ENCODE peak calls at places on chromosomes 13 and 19, in ten cellular contexts. One of them, this sample, is unnamed.

GRCh38 chr19:50798943-50799851 is 9.0 kb downstream of the ACP4 start:
- DNase-seq in CD8-positive, alpha-beta T cell: no peak
- DNase-seq in progenitor cell of endocrine pancreas: no peak
- DNase-seq in pancreas: no peak
- DNase-seq in T-helper 9 cell: no peak
- DNase-seq in aorta: no peak
- DNase-seq in NCI-H2107: no peak
- DNase-seq in sciatic nerve: no peak
- DNase-seq in stimulated activated CD4-positive, alpha-beta T cell treated with anti-CD3 and anti-CD28 coated beads, TNF-alpha, amount 100 ng/mL, for 1 hour: no peak
- DNase-seq in activated T-cell treated with anti-CD3 and anti-CD28 coated beads, Interleukin-2, amount 50 U/mL, for 72 hours: no peak
- DNase-seq in this sample: peak

GRCh38 chr19:14363203-14364097 is 17.8 kb upstream of the ADGRE5 start:
- DNase-seq in progenitor cell of endocrine pancreas: peak
- DNase-seq in NCI-H2107: no peak
- DNase-seq in aorta: peak
- DNase-seq in T-helper 9 cell: peak
- DNase-seq in CD8-positive, alpha-beta T cell: peak
- DNase-seq in stimulated activated CD4-positive, alpha-beta T cell treated with anti-CD3 and anti-CD28 coated beads, TNF-alpha, amount 100 ng/mL, for 1 hour: no peak
- DNase-seq in activated T-cell treated with anti-CD3 and anti-CD28 coated beads, Interleukin-2, amount 50 U/mL, for 72 hours: peak
- DNase-seq in sciatic nerve: peak
- DNase-seq in pancreas: peak
- DNase-seq in this sample: peak

GRCh38 chr13:38607136-38607535 is 79.7 kb upstream of the FREM2 start:
- DNase-seq in NCI-H2107: no peak
- DNase-seq in T-helper 9 cell: no peak
- DNase-seq in stimulated activated CD4-positive, alpha-beta T cell treated with anti-CD3 and anti-CD28 coated beads, TNF-alpha, amount 100 ng/mL, for 1 hour: no peak
- DNase-seq in CD8-positive, alpha-beta T cell: no peak
- DNase-seq in progenitor cell of endocrine pancreas: no peak
- DNase-seq in pancreas: no peak
- DNase-seq in activated T-cell treated with anti-CD3 and anti-CD28 coated beads, Interleukin-2, amount 50 U/mL, for 72 hours: no peak
- DNase-seq in aorta: no peak
- DNase-seq in sciatic nerve: no peak
- DNase-seq in this sample: no peak

GRCh38 chr13:54241719-54242118 is 1213.1 kb downstream of the OLFM4 start:
- DNase-seq in T-helper 9 cell: no peak
- DNase-seq in pancreas: no peak
- DNase-seq in CD8-positive, alpha-beta T cell: no peak
- DNase-seq in aorta: no peak
- DNase-seq in progenitor cell of endocrine pancreas: no peak
- DNase-seq in activated T-cell treated with anti-CD3 and anti-CD28 coated beads, Interleukin-2, amount 50 U/mL, for 72 hours: no peak
- DNase-seq in NCI-H2107: peak
- DNase-seq in sciatic nerve: no peak
- DNase-seq in stimulated activated CD4-positive, alpha-beta T cell treated with anti-CD3 and anti-CD28 coated beads, TNF-alpha, amount 100 ng/mL, for 1 hour: no peak
- DNase-seq in this sample: no peak

GRCh38 chr19:58305932-58306323 is 751 bp downstream of the ERVK3-1 start:
- DNase-seq in progenitor cell of endocrine pancreas: no peak
- DNase-seq in activated T-cell treated with anti-CD3 and anti-CD28 coated beads, Interleukin-2, amount 50 U/mL, for 72 hours: no peak
- DNase-seq in aorta: no peak
- DNase-seq in pancreas: no peak
- DNase-seq in CD8-positive, alpha-beta T cell: no peak
- DNase-seq in stimulated activated CD4-positive, alpha-beta T cell treated with anti-CD3 and anti-CD28 coated beads, TNF-alpha, amount 100 ng/mL, for 1 hour: no peak
- DNase-seq in T-helper 9 cell: no peak
- DNase-seq in NCI-H2107: no peak
- DNase-seq in sciatic nerve: no peak
- DNase-seq in this sample: no peak

GRCh38 chr13:108486096-108486495 is 143.3 kb upstream of the MYO16 start:
- DNase-seq in NCI-H2107: no peak
- DNase-seq in aorta: no peak
- DNase-seq in T-helper 9 cell: no peak
- DNase-seq in CD8-positive, alpha-beta T cell: no peak
- DNase-seq in activated T-cell treated with anti-CD3 and anti-CD28 coated beads, Interleukin-2, amount 50 U/mL, for 72 hours: no peak
- DNase-seq in sciatic nerve: no peak
- DNase-seq in progenitor cell of endocrine pancreas: no peak
- DNase-seq in pancreas: no peak
- DNase-seq in stimulated activated CD4-positive, alpha-beta T cell treated with anti-CD3 and anti-CD28 coated beads, TNF-alpha, amount 100 ng/mL, for 1 hour: no peak
- DNase-seq in this sample: no peak

GRCh38 chr13:46668302-46668720 is 115.3 kb downstream of the LRCH1 start:
- DNase-seq in stimulated activated CD4-positive, alpha-beta T cell treated with anti-CD3 and anti-CD28 coated beads, TNF-alpha, amount 100 ng/mL, for 1 hour: no peak
- DNase-seq in pancreas: no peak
- DNase-seq in T-helper 9 cell: no peak
- DNase-seq in CD8-positive, alpha-beta T cell: no peak
- DNase-seq in aorta: peak
- DNase-seq in progenitor cell of endocrine pancreas: no peak
- DNase-seq in sciatic nerve: no peak
- DNase-seq in activated T-cell treated with anti-CD3 and anti-CD28 coated beads, Interleukin-2, amount 50 U/mL, for 72 hours: peak
- DNase-seq in NCI-H2107: no peak
- DNase-seq in this sample: no peak

GRCh38 chr13:26487781-26488180 is 69.7 kb upstream of the WASF3 start:
- DNase-seq in CD8-positive, alpha-beta T cell: no peak
- DNase-seq in activated T-cell treated with anti-CD3 and anti-CD28 coated beads, Interleukin-2, amount 50 U/mL, for 72 hours: no peak
- DNase-seq in progenitor cell of endocrine pancreas: no peak
- DNase-seq in sciatic nerve: no peak
- DNase-seq in aorta: no peak
- DNase-seq in pancreas: no peak
- DNase-seq in stimulated activated CD4-positive, alpha-beta T cell treated with anti-CD3 and anti-CD28 coated beads, TNF-alpha, amount 100 ng/mL, for 1 hour: no peak
- DNase-seq in NCI-H2107: no peak
- DNase-seq in T-helper 9 cell: no peak
- DNase-seq in this sample: no peak

GRCh38 chr13:29800687-29801086 is 49.7 kb downstream of the UBL3 start:
- DNase-seq in NCI-H2107: no peak
- DNase-seq in sciatic nerve: no peak
- DNase-seq in CD8-positive, alpha-beta T cell: no peak
- DNase-seq in aorta: no peak
- DNase-seq in activated T-cell treated with anti-CD3 and anti-CD28 coated beads, Interleukin-2, amount 50 U/mL, for 72 hours: no peak
- DNase-seq in stimulated activated CD4-positive, alpha-beta T cell treated with anti-CD3 and anti-CD28 coated beads, TNF-alpha, amount 100 ng/mL, for 1 hour: no peak
- DNase-seq in pancreas: no peak
- DNase-seq in T-helper 9 cell: no peak
- DNase-seq in progenitor cell of endocrine pancreas: no peak
- DNase-seq in this sample: no peak

GRCh38 chr19:38033658-38034150 is 126.7 kb downstream of the SIPA1L3 start:
- DNase-seq in pancreas: no peak
- DNase-seq in progenitor cell of endocrine pancreas: no peak
- DNase-seq in aorta: no peak
- DNase-seq in NCI-H2107: no peak
- DNase-seq in sciatic nerve: no peak
- DNase-seq in T-helper 9 cell: no peak
- DNase-seq in stimulated activated CD4-positive, alpha-beta T cell treated with anti-CD3 and anti-CD28 coated beads, TNF-alpha, amount 100 ng/mL, for 1 hour: no peak
- DNase-seq in CD8-positive, alpha-beta T cell: no peak
- DNase-seq in activated T-cell treated with anti-CD3 and anti-CD28 coated beads, Interleukin-2, amount 50 U/mL, for 72 hours: no peak
- DNase-seq in this sample: no peak

GRCh38 chr13:76570485-76570884 is 315.7 kb downstream of the KCTD12 start:
- DNase-seq in aorta: no peak
- DNase-seq in NCI-H2107: no peak
- DNase-seq in progenitor cell of endocrine pancreas: no peak
- DNase-seq in stimulated activated CD4-positive, alpha-beta T cell treated with anti-CD3 and anti-CD28 coated beads, TNF-alpha, amount 100 ng/mL, for 1 hour: no peak
- DNase-seq in sciatic nerve: no peak
- DNase-seq in T-helper 9 cell: no peak
- DNase-seq in activated T-cell treated with anti-CD3 and anti-CD28 coated beads, Interleukin-2, amount 50 U/mL, for 72 hours: no peak
- DNase-seq in pancreas: no peak
- DNase-seq in CD8-positive, alpha-beta T cell: no peak
- DNase-seq in this sample: no peak

GRCh38 chr19:8259922-8260247 is 48.3 kb downstream of the CD320 start:
- DNase-seq in activated T-cell treated with anti-CD3 and anti-CD28 coated beads, Interleukin-2, amount 50 U/mL, for 72 hours: no peak
- DNase-seq in CD8-positive, alpha-beta T cell: no peak
- DNase-seq in stimulated activated CD4-positive, alpha-beta T cell treated with anti-CD3 and anti-CD28 coated beads, TNF-alpha, amount 100 ng/mL, for 1 hour: no peak
- DNase-seq in sciatic nerve: peak
- DNase-seq in aorta: no peak
- DNase-seq in progenitor cell of endocrine pancreas: no peak
- DNase-seq in T-helper 9 cell: no peak
- DNase-seq in NCI-H2107: no peak
- DNase-seq in pancreas: peak
- DNase-seq in this sample: no peak

GRCh38 chr19:45446295-45446694 is 21.5 kb upstream of the FOSB start:
- DNase-seq in pancreas: no peak
- DNase-seq in progenitor cell of endocrine pancreas: no peak
- DNase-seq in aorta: no peak
- DNase-seq in stimulated activated CD4-positive, alpha-beta T cell treated with anti-CD3 and anti-CD28 coated beads, TNF-alpha, amount 100 ng/mL, for 1 hour: no peak
- DNase-seq in T-helper 9 cell: no peak
- DNase-seq in activated T-cell treated with anti-CD3 and anti-CD28 coated beads, Interleukin-2, amount 50 U/mL, for 72 hours: peak
- DNase-seq in sciatic nerve: no peak
- DNase-seq in CD8-positive, alpha-beta T cell: no peak
- DNase-seq in NCI-H2107: no peak
- DNase-seq in this sample: no peak

GRCh38 chr13:46934749-46935148 is 37.9 kb upstream of the HTR2A start:
- DNase-seq in CD8-positive, alpha-beta T cell: no peak
- DNase-seq in progenitor cell of endocrine pancreas: no peak
- DNase-seq in sciatic nerve: no peak
- DNase-seq in activated T-cell treated with anti-CD3 and anti-CD28 coated beads, Interleukin-2, amount 50 U/mL, for 72 hours: no peak
- DNase-seq in aorta: no peak
- DNase-seq in T-helper 9 cell: no peak
- DNase-seq in stimulated activated CD4-positive, alpha-beta T cell treated with anti-CD3 and anti-CD28 coated beads, TNF-alpha, amount 100 ng/mL, for 1 hour: no peak
- DNase-seq in NCI-H2107: no peak
- DNase-seq in pancreas: no peak
- DNase-seq in this sample: no peak